ENCODE peak calls at places on chromosomes 3 and 15, in four cellular contexts. T, Z, X and V are unnamed samples.

GRCh38 chr3:125116311-125117069 is 60.7 kb upstream of the HEG1 start:
- DNase-seq in Z (no peak), T (no peak), X (no peak), V (no peak)

GRCh38 chr3:172516318-172517214 is 6.7 kb downstream of the TNFSF10 start:
- DNase-seq in Z (peak; percentile 69), X (no peak), T (no peak), V (no peak)

GRCh38 chr3:187798531-187799520 is 53.6 kb upstream of the BCL6 start:
- DNase-seq in Z (no peak), T (peak; percentile 61), X (peak; percentile 78), V (no peak)

GRCh38 chr3:16357191-16357590 is 92.2 kb downstream of the OXNAD1 start:
- DNase-seq in T (no peak), Z (no peak), X (no peak), V (no peak)

GRCh38 chr3:26840272-26840870 is 217.8 kb downstream of the LRRC3B start:
- DNase-seq in Z (no peak), X (no peak), T (no peak), V (no peak)

GRCh38 chr15:74789171-74789627 is 7.3 kb downstream of the CSK start:
- DNase-seq in X (no peak), T (no peak), Z (no peak), V (no peak)

GRCh38 chr15:63191895-63192603 is 2.6 kb downstream of the RAB8B start:
- DNase-seq in Z (no peak), X (no peak), T (no peak), V (no peak)

GRCh38 chr3:58161435-58162398 is 49.1 kb downstream of the DNASE1L3 start:
- DNase-seq in Z (peak; percentile 83), T (no peak), X (peak; percentile 8), V (no peak)

GRCh38 chr3:167738037-167738436 is 2.5 kb downstream of the SERPINI1 start:
- DNase-seq in X (no peak), Z (no peak), T (no peak), V (no peak)

GRCh38 chr3:72487078-72487765 is 361.0 kb downstream of the SHQ1 start:
- DNase-seq in X (no peak), Z (peak; percentile 74), T (peak; percentile 79), V (no peak)

GRCh38 chr3:41202075-41202833 is 2.9 kb downstream of the CTNNB1 start:
- DNase-seq in X (peak; percentile 8), T (no peak), Z (no peak), V (no peak)

GRCh38 chr3:58188173-58188564 is 22.6 kb downstream of the DNASE1L3 start:
- DNase-seq in X (no peak), T (no peak), Z (no peak), V (no peak)

GRCh38 chr15:77625376-77625775 is 7.3 kb downstream of the LINGO1 start:
- DNase-seq in Z (no peak), T (no peak), X (no peak), V (no peak)

GRCh38 chr3:45567730-45568172 is 26.8 kb upstream of the LIMD1 start:
- DNase-seq in X (no peak), T (peak; percentile 66), Z (no peak), V (no peak)

GRCh38 chr15:62594017-62594416 is 428.9 kb upstream of the C2CD4B start:
- DNase-seq in X (peak; percentile 69), T (no peak), Z (no peak), V (no peak)

GRCh38 chr3:156761007-156761406 is 65.1 kb upstream of the LEKR1 start:
- DNase-seq in X (no peak), T (no peak), Z (no peak), V (peak; percentile 85)

GRCh38 chr15:100338971-100339444 is 2.8 kb downstream of the ADAMTS17 start:
- DNase-seq in X (no peak), T (no peak), Z (peak; percentile 79), V (no peak)

GRCh38 chr15:59941612-59942011 is 62.5 kb upstream of the FOXB1 start:
- DNase-seq in T (no peak), X (no peak), Z (no peak), V (no peak)

GRCh38 chr3:53591646-53592045 is 97.2 kb downstream of the CACNA1D start:
- DNase-seq in X (no peak), T (no peak), Z (no peak), V (no peak)

GRCh38 chr3:134061401-134061800 is 31.7 kb upstream of the SLCO2A1 start:
- DNase-seq in T (no peak), Z (no peak), X (no peak), V (no peak)

GRCh38 chr3:11522398-11522715 is 121.4 kb downstream of the VGLL4 start:
- DNase-seq in T (no peak), Z (no peak), X (no peak), V (no peak)

GRCh38 chr15:39795486-39795885 is 12.8 kb upstream of the FSIP1 start:
- DNase-seq in X (no peak), T (no peak), Z (no peak), V (no peak)

GRCh38 chr15:40928975-40929729 is at the start of gene DLL4:
- DNase-seq in T (peak; percentile 74), Z (peak; percentile 55), X (peak; percentile 87), V (no peak)

GRCh38 chr3:17356581-17356980 is 385.9 kb downstream of the TBC1D5 start:
- DNase-seq in Z (no peak), T (no peak), X (no peak), V (no peak)

GRCh38 chr3:143824675-143825074 is 23.6 kb downstream of the SLC9A9 start:
- DNase-seq in Z (no peak), T (no peak), X (no peak), V (no peak)

GRCh38 chr15:89197503-89197971 is 23.8 kb downstream of the RLBP1 start:
- DNase-seq in Z (no peak), X (no peak), T (peak; percentile 60), V (no peak)

GRCh38 chr15:57354436-57355123 is 21.7 kb upstream of the CGNL1 start:
- DNase-seq in Z (no peak), T (no peak), X (peak; percentile 51), V (no peak)

GRCh38 chr15:57566840-57567239 is 24.9 kb upstream of the MYZAP start:
- DNase-seq in Z (no peak), T (no peak), X (no peak), V (no peak)